ENCODE peak calls at places on chromosomes 1 and 21, in seven cellular contexts. U is cardiac fibroblast, K is endodermal cell, F is GM06990, Q is left ventricle myocardium inferior, Z is right atrium auricular region, X is psoas muscle. A is an unnamed sample.

GRCh38 chr1:1908506-1908791 is 6.6 kb upstream of the CALML6 start:
- DNase-seq in X (no peak), F (no peak), Z (no peak), U (no peak), Q (no peak), K (no peak), A (no peak)

GRCh38 chr1:229514578-229515275 is 6.6 kb upstream of the NUP133 start:
- DNase-seq in F (no peak), U (peak), K (peak), Z (peak), X (peak), Q (peak), A (peak)

GRCh38 chr1:184610872-184611614 is 143.6 kb downstream of the EDEM3 start:
- DNase-seq in X (no peak), U (no peak), Q (peak), F (no peak), Z (no peak), K (no peak), A (no peak)

GRCh38 chr1:58316141-58316540 is 230.4 kb downstream of the OMA1 start:
- DNase-seq in Z (no peak), U (no peak), Q (no peak), X (no peak), K (no peak), F (no peak), A (no peak)

GRCh38 chr1:107669996-107670395 is 295.0 kb downstream of the VAV3 start:
- DNase-seq in Q (peak), X (peak), K (no peak), U (peak), Z (no peak), F (no peak), A (peak)

GRCh38 chr1:8825985-8826481 is 8.6 kb upstream of the RERE start:
- DNase-seq in Q (peak), Z (peak), U (peak), X (peak), K (peak), F (no peak), A (no peak)

GRCh38 chr21:35201288-35201687 is 152.2 kb upstream of the RUNX1 start:
- DNase-seq in Z (no peak), F (no peak), Q (no peak), X (no peak), K (no peak), U (no peak), A (no peak)

GRCh38 chr1:109466100-109466439 is 276 bp upstream of the SYPL2 start:
- DNase-seq in Q (no peak), F (no peak), Z (no peak), K (no peak), U (no peak), X (no peak), A (no peak)

GRCh38 chr1:7046314-7046713 is 261.1 kb downstream of the CAMTA1 start:
- DNase-seq in U (peak), Q (no peak), F (no peak), Z (no peak), X (no peak), K (peak), A (peak)

GRCh38 chr1:74681001-74681400 is 7.4 kb upstream of the ERICH3 start:
- DNase-seq in X (no peak), F (no peak), U (no peak), Z (no peak), Q (no peak), K (no peak), A (no peak)

GRCh38 chr1:2985121-2985561 is 36.1 kb upstream of the ACTRT2 start:
- DNase-seq in F (no peak), X (no peak), Q (no peak), U (no peak), K (no peak), Z (no peak), A (no peak)

GRCh38 chr1:1023700-1024099 is 3.8 kb downstream of the AGRN start:
- DNase-seq in U (no peak), F (no peak), Z (no peak), X (no peak), K (peak), Q (no peak), A (no peak)

GRCh38 chr1:214720561-214720960 is 117.6 kb downstream of the CENPF start:
- DNase-seq in Z (no peak), Q (no peak), U (peak), K (no peak), F (no peak), X (no peak), A (peak)

GRCh38 chr1:229128209-229128608 is 142.7 kb upstream of the RAB4A start:
- DNase-seq in Q (no peak), U (no peak), X (no peak), F (no peak), Z (no peak), K (no peak), A (no peak)

GRCh38 chr1:208607616-208608015 is 363.4 kb upstream of the PLXNA2 start:
- DNase-seq in F (no peak), U (no peak), X (no peak), Q (no peak), K (no peak), Z (no peak), A (no peak)

GRCh38 chr21:15943009-15943666 is 213.4 kb downstream of the USP25 start:
- DNase-seq in F (no peak), K (no peak), Q (no peak), U (peak), Z (no peak), X (no peak), A (peak)

GRCh38 chr21:15241997-15242767 is 177.4 kb upstream of the NRIP1 start:
- DNase-seq in U (no peak), K (peak), F (no peak), Q (no peak), Z (no peak), X (no peak), A (no peak)

GRCh38 chr1:65114312-65114711 is 33.7 kb upstream of the AK4 start:
- DNase-seq in Z (peak), F (no peak), X (no peak), K (no peak), Q (no peak), U (no peak), A (no peak)

GRCh38 chr1:62274496-62274895 is 44.7 kb downstream of the KANK4 start:
- DNase-seq in U (no peak), Z (no peak), F (no peak), Q (no peak), K (no peak), X (no peak), A (no peak)

GRCh38 chr1:43367904-43368645 is at the start of gene ELOVL1:
- DNase-seq in U (peak), K (peak), X (peak), F (peak), Q (peak), Z (peak), A (peak)

GRCh38 chr1:15543589-15544568 is 17.2 kb downstream of the DNAJC16 start:
- DNase-seq in F (no peak), Z (no peak), X (no peak), K (peak), Q (no peak), U (peak), A (no peak)

GRCh38 chr1:77925966-77926365 is 37.5 kb downstream of the NEXN start:
- DNase-seq in Q (no peak), X (no peak), F (no peak), K (no peak), Z (no peak), U (peak), A (no peak)

GRCh38 chr1:210657806-210658205 is 329.1 kb downstream of the HHAT start:
- DNase-seq in Q (no peak), Z (no peak), X (no peak), F (no peak), U (no peak), K (no peak), A (no peak)

GRCh38 chr21:28899744-28900143 is 92.9 kb downstream of the LTN1 start:
- DNase-seq in Q (no peak), U (peak), K (no peak), F (no peak), X (no peak), Z (no peak), A (peak)

GRCh38 chr1:15765495-15766194 is 7.0 kb downstream of the FBLIM1 start:
- DNase-seq in X (no peak), U (peak), F (no peak), Q (no peak), K (no peak), Z (no peak), A (peak)

GRCh38 chr1:219416598-219417238 is 196.2 kb downstream of the ZC3H11B start:
- DNase-seq in X (peak), Q (peak), U (peak), F (no peak), K (peak), Z (no peak), A (peak)

GRCh38 chr21:15301014-15301413 is 236.2 kb upstream of the NRIP1 start:
- DNase-seq in F (no peak), X (no peak), U (peak), Q (no peak), Z (no peak), K (no peak), A (peak)

GRCh38 chr1:26031196-26031902 is 9.8 kb downstream of the EXTL1 start:
- DNase-seq in Z (no peak), F (no peak), K (no peak), X (no peak), Q (no peak), U (peak), A (no peak)

GRCh38 chr1:167984886-167985489 is 48.1 kb upstream of the MPC2 start:
- DNase-seq in F (no peak), Z (no peak), X (no peak), U (peak), K (no peak), Q (no peak), A (peak)

GRCh38 chr1:25666437-25666836 is 49.8 kb downstream of the MAN1C1 start:
- DNase-seq in X (no peak), Z (no peak), F (no peak), Q (no peak), K (no peak), U (no peak), A (no peak)

GRCh38 chr1:90823686-90824085 is 106.6 kb upstream of the BARHL2 start:
- DNase-seq in K (no peak), Q (no peak), F (no peak), X (no peak), Z (no peak), U (no peak), A (peak)

GRCh38 chr1:202505356-202505755 is 156.9 kb downstream of the PPP1R12B start:
- DNase-seq in X (no peak), U (peak), Q (no peak), Z (no peak), K (no peak), F (no peak), A (peak)

GRCh38 chr1:60133848-60134247 is 60.3 kb upstream of the C1orf87 start:
- DNase-seq in X (no peak), Q (no peak), K (no peak), F (no peak), U (peak), Z (no peak), A (peak)

GRCh38 chr1:64242895-64243756 is 39.7 kb downstream of the UBE2U start:
- DNase-seq in Q (no peak), X (no peak), U (peak), Z (no peak), K (no peak), F (no peak), A (peak)

GRCh38 chr1:55860816-55861519 is 645.8 kb upstream of the USP24 start:
- DNase-seq in Q (no peak), X (no peak), K (peak), Z (no peak), F (no peak), U (peak), A (no peak)

GRCh38 chr1:33815061-33815460 is 48.8 kb upstream of the HMGB4 start:
- DNase-seq in K (no peak), U (peak), X (no peak), Z (no peak), Q (no peak), F (no peak), A (no peak)

GRCh38 chr1:228944991-228945390 is 209.7 kb downstream of the RHOU start:
- DNase-seq in U (peak), X (no peak), F (no peak), K (no peak), Z (peak), Q (no peak), A (no peak)

GRCh38 chr1:1058921-1059493 is 15.1 kb downstream of the RNF223 start:
- DNase-seq in K (peak), Z (no peak), Q (no peak), U (peak), F (peak), X (no peak), A (no peak)

GRCh38 chr1:158153781-158154444 is 26.8 kb upstream of the CD1D start:
- DNase-seq in Z (no peak), Q (no peak), X (no peak), U (no peak), K (no peak), F (no peak), A (no peak)

GRCh38 chr1:24501371-24502167 is 1.1 kb upstream of the RCAN3 start:
- DNase-seq in Q (no peak), X (no peak), F (no peak), U (peak), K (no peak), Z (no peak), A (peak)

GRCh38 chr1:241639653-241640148 is 468 bp downstream of the CHML start:
- DNase-seq in Z (no peak), Q (peak), U (peak), X (peak), F (no peak), K (peak), A (no peak)
- TF ChIP-seq CTCF in Z (no peak), Q (no peak), U (no peak), X (no peak), F (no peak), K (peak), A (no peak)

GRCh38 chr1:30348147-30348546 is 375.2 kb downstream of the MATN1 start:
- DNase-seq in Z (no peak), X (no peak), Q (no peak), F (no peak), U (no peak), K (no peak), A (no peak)

GRCh38 chr1:30354410-30354809 is 369.0 kb downstream of the MATN1 start:
- DNase-seq in Q (no peak), F (no peak), X (no peak), K (peak), Z (peak), U (no peak), A (no peak)

GRCh38 chr1:30356839-30357238 is 366.5 kb downstream of the MATN1 start:
- DNase-seq in Z (no peak), U (no peak), F (no peak), X (no peak), Q (no peak), K (peak), A (no peak)

GRCh38 chr1:30358510-30358909 is 364.9 kb downstream of the MATN1 start:
- DNase-seq in X (no peak), K (peak), F (no peak), Z (peak), Q (no peak), U (no peak), A (no peak)

DNA sequence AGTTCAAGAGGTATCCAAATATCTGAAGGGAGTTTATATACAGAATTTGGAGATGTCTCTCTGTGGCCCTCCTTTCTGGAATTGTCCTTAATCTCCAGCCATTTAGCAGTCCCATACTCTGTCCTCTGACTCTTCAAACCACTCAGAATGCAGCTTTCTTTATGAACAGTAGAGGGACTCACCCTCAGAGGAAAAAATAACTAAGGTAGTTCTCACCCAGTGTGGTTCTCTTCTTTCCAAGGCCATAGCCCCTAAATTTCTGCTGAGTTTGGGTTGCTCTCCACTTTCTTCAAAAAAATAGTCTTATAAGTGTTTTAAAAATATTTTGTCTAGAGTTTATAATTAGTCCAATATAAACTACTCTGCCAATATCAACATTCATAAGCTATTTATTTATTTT is 369.7 kb downstream of the MATN1 start:
- DNase-seq in F (no peak), K (peak), X (no peak), U (no peak), Q (no peak), Z (no peak), A (no peak)
- TF ChIP-seq CTCF in F (peak), K (peak), X (peak), U (no peak), Q (peak), Z (no peak), A (peak)

GRCh38 chr1:205620269-205620668 is 11.5 kb downstream of the ELK4 start:
- DNase-seq in Z (no peak), Q (no peak), X (no peak), U (no peak), F (no peak), K (no peak), A (no peak)

GRCh38 chr1:205613854-205614412 is 17.9 kb downstream of the ELK4 start:
- DNase-seq in Z (no peak), K (no peak), F (no peak), Q (no peak), U (no peak), X (no peak), A (no peak)

GRCh38 chr1:205615789-205616188 is 16.0 kb downstream of the ELK4 start:
- DNase-seq in K (no peak), F (no peak), Z (no peak), Q (no peak), U (no peak), X (no peak), A (peak)

GRCh38 chr1:205616563-205617293 is 15.1 kb downstream of the ELK4 start:
- DNase-seq in U (no peak), F (no peak), Z (no peak), Q (no peak), X (no peak), K (no peak), A (peak)

GRCh38 chr1:205619376-205619775 is 12.4 kb downstream of the ELK4 start:
- DNase-seq in F (no peak), U (no peak), Q (no peak), K (no peak), Z (no peak), X (no peak), A (no peak)
- TF ChIP-seq CTCF in F (no peak), U (no peak), Q (no peak), K (no peak), Z (no peak), X (no peak), A (no peak)

GRCh38 chr1:182811975-182812727 is 22.6 kb downstream of the NPL start:
- DNase-seq in X (no peak), Z (no peak), U (no peak), K (no peak), Q (no peak), F (no peak), A (no peak)
- TF ChIP-seq CTCF in X (no peak), Z (no peak), U (no peak), K (peak), Q (no peak), F (no peak), A (peak)

GRCh38 chr1:68384872-68385390 is 64.8 kb downstream of the RPE65 start:
- DNase-seq in U (peak), Q (no peak), X (no peak), Z (no peak), F (no peak), K (no peak), A (no peak)

GRCh38 chr1:68379085-68379478 is 70.7 kb downstream of the RPE65 start:
- DNase-seq in U (no peak), F (no peak), Q (no peak), X (no peak), Z (no peak), K (no peak), A (peak)

GRCh38 chr1:68378296-68379084 is 71.3 kb downstream of the RPE65 start:
- DNase-seq in Z (no peak), X (no peak), F (no peak), U (peak), K (no peak), Q (no peak), A (peak)

GRCh38 chr1:68383092-68383491 is 66.7 kb downstream of the RPE65 start:
- DNase-seq in Q (no peak), X (no peak), Z (no peak), K (no peak), U (no peak), F (no peak), A (no peak)

GRCh38 chr1:68384321-68384813 is 65.4 kb downstream of the RPE65 start:
- DNase-seq in Q (no peak), K (no peak), Z (no peak), X (no peak), U (peak), F (no peak), A (peak)
- TF ChIP-seq CTCF in Q (no peak), K (no peak), Z (no peak), X (peak), U (peak), F (no peak), A (peak)

GRCh38 chr1:180503274-180503862 is 991 bp upstream of the ACBD6 start:
- DNase-seq in Z (no peak), U (peak), F (no peak), Q (no peak), K (no peak), X (no peak), A (no peak)

GRCh38 chr1:180500689-180501088 is 1.7 kb downstream of the ACBD6 start:
- DNase-seq in Z (no peak), Q (no peak), U (no peak), K (no peak), F (no peak), X (no peak), A (no peak)

GRCh38 chr1:180504186-180504585 is 1.8 kb upstream of the ACBD6 start:
- DNase-seq in Q (no peak), Z (no peak), F (no peak), K (no peak), U (no peak), X (no peak), A (no peak)

GRCh38 chr1:180501865-180502360 is 464 bp downstream of the ACBD6 start:
- DNase-seq in U (no peak), K (peak), F (no peak), Z (peak), Q (no peak), X (no peak), A (peak)

DNA sequence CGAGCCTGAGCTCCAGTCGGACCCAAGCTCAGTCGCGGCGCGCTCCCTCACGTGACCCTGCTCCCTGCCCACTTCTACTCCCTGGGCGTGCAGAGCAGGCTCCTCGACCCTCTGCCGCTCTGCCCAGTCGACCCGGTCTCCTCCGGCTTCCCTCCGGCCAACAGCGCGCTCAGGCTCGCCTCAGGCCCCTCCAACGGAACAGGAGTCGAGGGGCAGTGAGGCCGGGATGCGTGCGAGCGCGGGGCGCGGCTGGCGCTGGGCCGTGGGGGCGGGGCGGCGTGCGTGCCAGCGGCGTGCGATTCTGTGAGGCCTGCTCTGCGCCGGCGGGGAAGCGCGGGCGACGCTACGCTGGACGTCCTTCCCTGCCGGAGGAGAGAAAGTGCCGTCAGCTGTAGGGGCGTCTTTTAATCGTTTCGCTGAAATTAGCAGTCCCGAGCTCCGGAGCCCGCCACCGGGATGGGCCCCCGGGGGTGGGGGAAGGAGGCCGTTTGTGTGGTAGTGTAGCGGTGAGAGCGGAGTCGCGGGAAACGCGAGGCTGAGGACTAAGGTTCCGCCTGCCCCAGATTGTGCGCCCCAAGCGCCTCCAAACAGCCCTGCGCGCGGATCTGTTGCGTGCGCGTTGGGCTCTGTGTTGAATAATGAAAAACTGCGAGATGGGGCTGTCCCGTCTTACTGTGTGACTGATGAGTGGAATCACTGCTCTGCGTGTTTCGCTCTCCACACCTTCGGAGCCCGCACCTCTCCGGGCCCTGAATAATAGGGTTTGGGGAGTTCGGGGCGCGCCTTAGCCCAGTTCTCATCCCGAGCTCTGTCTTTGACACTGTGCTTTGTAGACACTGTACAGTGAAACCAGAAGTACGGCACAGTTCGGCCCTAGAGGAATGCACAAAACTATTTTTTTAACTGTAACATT is at the start of gene ACBD6:
- DNase-seq in Q (peak), X (peak), Z (peak), U (peak), K (peak), F (peak), A (peak)
- TF ChIP-seq CTCF in Q (peak), X (no peak), Z (no peak), U (peak), K (peak), F (peak), A (peak)

GRCh38 chr21:41764558-41765392 is 2.1 kb downstream of the RIPK4 start:
- DNase-seq in U (no peak), F (no peak), Z (no peak), Q (no peak), X (no peak), K (peak), A (no peak)
- TF ChIP-seq CTCF in U (no peak), F (no peak), Z (no peak), Q (no peak), X (no peak), K (no peak), A (no peak)

A was measured in foreskin keratinocyte.